ENCODE peak calls at places on chromosomes 1 and 21, in eight cellular contexts. Y, V, R, I, E, O, J and F are unnamed samples.

GRCh38 chr1:40922969-40923368 is 56.5 kb upstream of the CTPS1 start:
- DNase-seq in O (no peak), E (no peak), Y (no peak), V (no peak), I (peak; percentile 58), J (no peak), R (no peak), F (no peak)

GRCh38 chr1:192805832-192806323 is 3.0 kb upstream of the RGS2 start:
- DNase-seq in I (no peak), E (peak; percentile 20), Y (peak; percentile 76), J (peak; percentile 88), R (peak; percentile 92), O (peak; percentile 30), V (no peak), F (no peak)

GRCh38 chr1:158999301-159000069 is 10.2 kb upstream of the IFI16 start:
- DNase-seq in J (peak; percentile 98), I (peak; percentile 97), E (no peak), O (no peak), Y (no peak), R (peak; percentile 97), V (no peak), F (peak; percentile 57)

GRCh38 chr1:221766210-221766609 is 24.3 kb upstream of the DUSP10 start:
- DNase-seq in J (peak; percentile 62), R (peak; percentile 86), E (no peak), V (no peak), O (no peak), I (no peak), Y (no peak), F (no peak)

GRCh38 chr1:20604678-20605077 is 15.8 kb downstream of the CDA start:
- DNase-seq in J (peak; percentile 65), E (no peak), V (no peak), Y (peak; percentile 45), O (no peak), R (no peak), I (no peak), F (no peak)

GRCh38 chr1:2097386-2098300 is 47.4 kb downstream of the PRKCZ start:
- DNase-seq in I (no peak), E (no peak), Y (no peak), O (no peak), J (no peak), V (no peak), R (no peak), F (no peak)

GRCh38 chr1:175602186-175602585 is 141.2 kb downstream of the TNR start:
- DNase-seq in R (peak; percentile 1), O (no peak), Y (no peak), I (no peak), J (no peak), E (no peak), V (no peak), F (no peak)

GRCh38 chr1:91948097-91948496 is 1.1 kb upstream of the BRDT start:
- DNase-seq in O (no peak), R (no peak), E (no peak), V (no peak), J (no peak), Y (no peak), I (no peak), F (no peak)

GRCh38 chr1:186978596-186979556 is 150.1 kb downstream of the PLA2G4A start:
- DNase-seq in Y (no peak), I (no peak), J (no peak), V (no peak), R (no peak), O (no peak), E (no peak), F (no peak)

GRCh38 chr1:116168277-116169032 is 57.3 kb downstream of the MAB21L3 start:
- DNase-seq in I (peak; percentile 77), E (peak; percentile 76), R (peak; percentile 90), O (peak; percentile 87), V (peak; percentile 60), J (peak; percentile 56), Y (no peak), F (peak; percentile 88)

GRCh38 chr1:41423511-41424191 is 60.8 kb downstream of the EDN2 start:
- DNase-seq in E (no peak), I (no peak), Y (no peak), V (no peak), R (no peak), J (no peak), O (no peak), F (peak; percentile 68)

GRCh38 chr1:4108341-4108740 is 208.3 kb upstream of the C1orf174 start:
- DNase-seq in E (no peak), R (no peak), Y (no peak), V (no peak), O (no peak), I (peak; percentile 89), J (no peak), F (peak; percentile 31)

GRCh38 chr21:31213787-31214186 is 130.3 kb downstream of the TIAM1 start:
- DNase-seq in J (peak; percentile 9), I (no peak), O (no peak), Y (no peak), E (no peak), R (no peak), V (no peak), F (no peak)